ENCODE peak calls at places on chromosome X, in five cellular contexts. One of them, this sample, is unnamed.

GRCh38 chrX:139795196-139795595 is 87.2 kb upstream of the MCF2 start:
- ATAC-seq in CD4-positive, alpha-beta T cell: no peak
- ATAC-seq in activated CD8-positive, alpha-beta T cell treated with anti-CD3 and anti-CD28 coated beads for 36 hours: peak; percentile 97
- ATAC-seq in stimulated activated naive CD8-positive, alpha-beta T cell treated with anti-CD3 and anti-CD28 coated beads, Interleukin-15, Interleukin-2, amounts not matched to agents 100 U/mL and 50 U/mL, for 24 hours: peak; percentile 97
- ATAC-seq in naive B cell: peak; percentile 36
- ATAC-seq in this sample: peak; percentile 82

GRCh38 chrX:1336331-1337143 is at the start of gene IL3RA:
- ATAC-seq in naive B cell: peak; percentile 58
- ATAC-seq in stimulated activated naive CD8-positive, alpha-beta T cell treated with anti-CD3 and anti-CD28 coated beads, Interleukin-15, Interleukin-2, amounts not matched to agents 100 U/mL and 50 U/mL, for 24 hours: peak; percentile 62
- ATAC-seq in CD4-positive, alpha-beta T cell: peak; percentile 24
- ATAC-seq in activated CD8-positive, alpha-beta T cell treated with anti-CD3 and anti-CD28 coated beads for 36 hours: peak; percentile 51
- ATAC-seq in this sample: peak; percentile 53

GRCh38 chrX:119669424-119670037 is 23.4 kb downstream of the SEPTIN6 start:
- ATAC-seq in CD4-positive, alpha-beta T cell: no peak
- ATAC-seq in stimulated activated naive CD8-positive, alpha-beta T cell treated with anti-CD3 and anti-CD28 coated beads, Interleukin-15, Interleukin-2, amounts not matched to agents 100 U/mL and 50 U/mL, for 24 hours: no peak
- ATAC-seq in activated CD8-positive, alpha-beta T cell treated with anti-CD3 and anti-CD28 coated beads for 36 hours: no peak
- ATAC-seq in naive B cell: no peak
- ATAC-seq in this sample: no peak

GRCh38 chrX:10545882-10546281 is 74.5 kb downstream of the MID1 start:
- ATAC-seq in stimulated activated naive CD8-positive, alpha-beta T cell treated with anti-CD3 and anti-CD28 coated beads, Interleukin-15, Interleukin-2, amounts not matched to agents 100 U/mL and 50 U/mL, for 24 hours: no peak
- ATAC-seq in naive B cell: no peak
- ATAC-seq in activated CD8-positive, alpha-beta T cell treated with anti-CD3 and anti-CD28 coated beads for 36 hours: no peak
- ATAC-seq in CD4-positive, alpha-beta T cell: no peak
- ATAC-seq in this sample: no peak

GRCh38 chrX:13028871-13029336 is 15.5 kb downstream of the FAM9C start:
- ATAC-seq in activated CD8-positive, alpha-beta T cell treated with anti-CD3 and anti-CD28 coated beads for 36 hours: no peak
- ATAC-seq in CD4-positive, alpha-beta T cell: no peak
- ATAC-seq in stimulated activated naive CD8-positive, alpha-beta T cell treated with anti-CD3 and anti-CD28 coated beads, Interleukin-15, Interleukin-2, amounts not matched to agents 100 U/mL and 50 U/mL, for 24 hours: no peak
- ATAC-seq in naive B cell: no peak
- ATAC-seq in this sample: no peak

GRCh38 chrX:2654436-2655340 is 36.4 kb upstream of the CD99 start:
- ATAC-seq in naive B cell: no peak
- ATAC-seq in activated CD8-positive, alpha-beta T cell treated with anti-CD3 and anti-CD28 coated beads for 36 hours: no peak
- ATAC-seq in stimulated activated naive CD8-positive, alpha-beta T cell treated with anti-CD3 and anti-CD28 coated beads, Interleukin-15, Interleukin-2, amounts not matched to agents 100 U/mL and 50 U/mL, for 24 hours: no peak
- ATAC-seq in CD4-positive, alpha-beta T cell: no peak
- ATAC-seq in this sample: no peak

GRCh38 chrX:153755136-153755535 is 8.9 kb upstream of the PLXNB3 start:
- ATAC-seq in activated CD8-positive, alpha-beta T cell treated with anti-CD3 and anti-CD28 coated beads for 36 hours: no peak
- ATAC-seq in stimulated activated naive CD8-positive, alpha-beta T cell treated with anti-CD3 and anti-CD28 coated beads, Interleukin-15, Interleukin-2, amounts not matched to agents 100 U/mL and 50 U/mL, for 24 hours: no peak
- ATAC-seq in naive B cell: no peak
- ATAC-seq in CD4-positive, alpha-beta T cell: no peak
- ATAC-seq in this sample: no peak

GRCh38 chrX:82692991-82693390 is 815.1 kb upstream of the POU3F4 start:
- ATAC-seq in naive B cell: no peak
- ATAC-seq in stimulated activated naive CD8-positive, alpha-beta T cell treated with anti-CD3 and anti-CD28 coated beads, Interleukin-15, Interleukin-2, amounts not matched to agents 100 U/mL and 50 U/mL, for 24 hours: no peak
- ATAC-seq in activated CD8-positive, alpha-beta T cell treated with anti-CD3 and anti-CD28 coated beads for 36 hours: no peak
- ATAC-seq in CD4-positive, alpha-beta T cell: no peak
- ATAC-seq in this sample: no peak

GRCh38 chrX:136273986-136274385 is 22.8 kb upstream of the MAP7D3 start:
- ATAC-seq in CD4-positive, alpha-beta T cell: no peak
- ATAC-seq in stimulated activated naive CD8-positive, alpha-beta T cell treated with anti-CD3 and anti-CD28 coated beads, Interleukin-15, Interleukin-2, amounts not matched to agents 100 U/mL and 50 U/mL, for 24 hours: no peak
- ATAC-seq in activated CD8-positive, alpha-beta T cell treated with anti-CD3 and anti-CD28 coated beads for 36 hours: no peak
- ATAC-seq in naive B cell: no peak
- ATAC-seq in this sample: no peak

GRCh38 chrX:37509349-37509748 is 62.1 kb upstream of the LANCL3 start:
- ATAC-seq in CD4-positive, alpha-beta T cell: no peak
- ATAC-seq in stimulated activated naive CD8-positive, alpha-beta T cell treated with anti-CD3 and anti-CD28 coated beads, Interleukin-15, Interleukin-2, amounts not matched to agents 100 U/mL and 50 U/mL, for 24 hours: no peak
- ATAC-seq in naive B cell: no peak
- ATAC-seq in activated CD8-positive, alpha-beta T cell treated with anti-CD3 and anti-CD28 coated beads for 36 hours: no peak
- ATAC-seq in this sample: no peak

GRCh38 chrX:14939644-14940043 is 66.4 kb downstream of the MOSPD2 start:
- ATAC-seq in stimulated activated naive CD8-positive, alpha-beta T cell treated with anti-CD3 and anti-CD28 coated beads, Interleukin-15, Interleukin-2, amounts not matched to agents 100 U/mL and 50 U/mL, for 24 hours: no peak
- ATAC-seq in activated CD8-positive, alpha-beta T cell treated with anti-CD3 and anti-CD28 coated beads for 36 hours: no peak
- ATAC-seq in naive B cell: no peak
- ATAC-seq in CD4-positive, alpha-beta T cell: no peak
- ATAC-seq in this sample: no peak

GRCh38 chrX:38107028-38107427 is 100.7 kb downstream of the SYTL5 start:
- ATAC-seq in CD4-positive, alpha-beta T cell: no peak
- ATAC-seq in activated CD8-positive, alpha-beta T cell treated with anti-CD3 and anti-CD28 coated beads for 36 hours: no peak
- ATAC-seq in naive B cell: no peak
- ATAC-seq in stimulated activated naive CD8-positive, alpha-beta T cell treated with anti-CD3 and anti-CD28 coated beads, Interleukin-15, Interleukin-2, amounts not matched to agents 100 U/mL and 50 U/mL, for 24 hours: no peak
- ATAC-seq in this sample: no peak

GRCh38 chrX:19725545-19726102 is 161.8 kb downstream of the SH3KBP1 start:
- ATAC-seq in stimulated activated naive CD8-positive, alpha-beta T cell treated with anti-CD3 and anti-CD28 coated beads, Interleukin-15, Interleukin-2, amounts not matched to agents 100 U/mL and 50 U/mL, for 24 hours: peak; percentile 55
- ATAC-seq in naive B cell: peak; percentile 50
- ATAC-seq in activated CD8-positive, alpha-beta T cell treated with anti-CD3 and anti-CD28 coated beads for 36 hours: peak; percentile 73
- ATAC-seq in CD4-positive, alpha-beta T cell: peak; percentile 78
- ATAC-seq in this sample: no peak

GRCh38 chrX:36422368-36422767 is 502.8 kb downstream of the CFAP47 start:
- ATAC-seq in activated CD8-positive, alpha-beta T cell treated with anti-CD3 and anti-CD28 coated beads for 36 hours: no peak
- ATAC-seq in naive B cell: no peak
- ATAC-seq in CD4-positive, alpha-beta T cell: no peak
- ATAC-seq in stimulated activated naive CD8-positive, alpha-beta T cell treated with anti-CD3 and anti-CD28 coated beads, Interleukin-15, Interleukin-2, amounts not matched to agents 100 U/mL and 50 U/mL, for 24 hours: no peak
- ATAC-seq in this sample: no peak

GRCh38 chrX:118795528-118795927 is 28.1 kb upstream of the ZCCHC12 start:
- ATAC-seq in stimulated activated naive CD8-positive, alpha-beta T cell treated with anti-CD3 and anti-CD28 coated beads, Interleukin-15, Interleukin-2, amounts not matched to agents 100 U/mL and 50 U/mL, for 24 hours: no peak
- ATAC-seq in CD4-positive, alpha-beta T cell: no peak
- ATAC-seq in activated CD8-positive, alpha-beta T cell treated with anti-CD3 and anti-CD28 coated beads for 36 hours: no peak
- ATAC-seq in naive B cell: no peak
- ATAC-seq in this sample: no peak

GRCh38 chrX:33062016-33062415 is 149.3 kb downstream of the DMD start:
- ATAC-seq in stimulated activated naive CD8-positive, alpha-beta T cell treated with anti-CD3 and anti-CD28 coated beads, Interleukin-15, Interleukin-2, amounts not matched to agents 100 U/mL and 50 U/mL, for 24 hours: no peak
- ATAC-seq in activated CD8-positive, alpha-beta T cell treated with anti-CD3 and anti-CD28 coated beads for 36 hours: no peak
- ATAC-seq in CD4-positive, alpha-beta T cell: no peak
- ATAC-seq in naive B cell: no peak
- ATAC-seq in this sample: no peak

GRCh38 chrX:98294310-98294709 is 1410.6 kb downstream of the RPA4 start:
- ATAC-seq in naive B cell: no peak
- ATAC-seq in CD4-positive, alpha-beta T cell: no peak
- ATAC-seq in stimulated activated naive CD8-positive, alpha-beta T cell treated with anti-CD3 and anti-CD28 coated beads, Interleukin-15, Interleukin-2, amounts not matched to agents 100 U/mL and 50 U/mL, for 24 hours: no peak
- ATAC-seq in activated CD8-positive, alpha-beta T cell treated with anti-CD3 and anti-CD28 coated beads for 36 hours: no peak
- ATAC-seq in this sample: no peak

GRCh38 chrX:111680988-111681779 is at the start of gene ALG13:
- ATAC-seq in naive B cell: peak; percentile 91
- ATAC-seq in CD4-positive, alpha-beta T cell: peak; percentile 88
- ATAC-seq in activated CD8-positive, alpha-beta T cell treated with anti-CD3 and anti-CD28 coated beads for 36 hours: peak; percentile 93
- ATAC-seq in stimulated activated naive CD8-positive, alpha-beta T cell treated with anti-CD3 and anti-CD28 coated beads, Interleukin-15, Interleukin-2, amounts not matched to agents 100 U/mL and 50 U/mL, for 24 hours: peak; percentile 98
- ATAC-seq in this sample: peak; percentile 98

GRCh38 chrX:100829730-100830129 is 9.5 kb downstream of the CSTF2 start:
- ATAC-seq in CD4-positive, alpha-beta T cell: peak; percentile 82
- ATAC-seq in naive B cell: peak; percentile 56
- ATAC-seq in stimulated activated naive CD8-positive, alpha-beta T cell treated with anti-CD3 and anti-CD28 coated beads, Interleukin-15, Interleukin-2, amounts not matched to agents 100 U/mL and 50 U/mL, for 24 hours: peak; percentile 85
- ATAC-seq in activated CD8-positive, alpha-beta T cell treated with anti-CD3 and anti-CD28 coated beads for 36 hours: peak; percentile 90
- ATAC-seq in this sample: peak; percentile 75

GRCh38 chrX:12804655-12805054 is 13.4 kb downstream of the PRPS2 start:
- ATAC-seq in naive B cell: no peak
- ATAC-seq in activated CD8-positive, alpha-beta T cell treated with anti-CD3 and anti-CD28 coated beads for 36 hours: no peak
- ATAC-seq in CD4-positive, alpha-beta T cell: no peak
- ATAC-seq in stimulated activated naive CD8-positive, alpha-beta T cell treated with anti-CD3 and anti-CD28 coated beads, Interleukin-15, Interleukin-2, amounts not matched to agents 100 U/mL and 50 U/mL, for 24 hours: no peak
- ATAC-seq in this sample: no peak

GRCh38 chrX:150542846-150543229 is 25.6 kb upstream of the MTM1 start:
- ATAC-seq in activated CD8-positive, alpha-beta T cell treated with anti-CD3 and anti-CD28 coated beads for 36 hours: no peak
- ATAC-seq in naive B cell: peak; percentile 26
- ATAC-seq in stimulated activated naive CD8-positive, alpha-beta T cell treated with anti-CD3 and anti-CD28 coated beads, Interleukin-15, Interleukin-2, amounts not matched to agents 100 U/mL and 50 U/mL, for 24 hours: no peak
- ATAC-seq in CD4-positive, alpha-beta T cell: no peak
- ATAC-seq in this sample: peak; percentile 74

This sample was measured in stimulated activated memory B cell treated with anti-CD40 and anti-IgM and Interleukin-4, amounts not matched to agents 10 μg/mL and 1 μg/mL and 100 μg/mL, for 72 hours.